ENCODE peak calls at places on chromosomes 4 and X, in four cellular contexts. One of them, this sample, is unnamed. For H3K36me3, the result is how much of the 10 kb centered on the place peaks cover.

GRCh38 chr4:185506422-185506821 is 28.9 kb downstream of the PDLIM3 start:
- DNase-seq in psoas muscle: no peak
- DNase-seq in astrocyte: no peak
- DNase-seq in left lung: no peak
- DNase-seq in this sample: no peak

GRCh38 chr4:183721207-183722081 is 62.4 kb downstream of the TRAPPC11 start:
- DNase-seq in psoas muscle: peak
- DNase-seq in astrocyte: peak
- DNase-seq in left lung: peak
- DNase-seq in this sample: no peak

GRCh38 chr4:151644625-151645024 is 116.2 kb downstream of the GATB start:
- DNase-seq in psoas muscle: no peak
- DNase-seq in left lung: no peak
- DNase-seq in astrocyte: no peak
- DNase-seq in this sample: peak

GRCh38 chrX:123917069-123917468 is 44.4 kb upstream of the STAG2 start:
- DNase-seq in left lung: no peak
- DNase-seq in astrocyte: no peak
- DNase-seq in psoas muscle: no peak
- DNase-seq in this sample: no peak

GRCh38 chr4:146647615-146648383 is 9.1 kb downstream of the POU4F2 start:
- DNase-seq in astrocyte: no peak
- DNase-seq in left lung: peak
- DNase-seq in psoas muscle: no peak
- DNase-seq in this sample: no peak

GRCh38 chrX:20260885-20261284 is 5.8 kb downstream of the RPS6KA3 start:
- DNase-seq in astrocyte: no peak
- DNase-seq in psoas muscle: no peak
- DNase-seq in left lung: no peak
- DNase-seq in this sample: no peak

GRCh38 chr4:85756938-85757337 is 282.0 kb downstream of the ARHGAP24 start:
- DNase-seq in psoas muscle: no peak
- DNase-seq in astrocyte: no peak
- DNase-seq in left lung: no peak
- DNase-seq in this sample: no peak

GRCh38 chrX:37755073-37755472 is 24.8 kb upstream of the CYBB start:
- DNase-seq in astrocyte: no peak
- DNase-seq in psoas muscle: no peak
- DNase-seq in left lung: no peak
- DNase-seq in this sample: no peak

GRCh38 chr4:103786014-103786413 is 66.2 kb upstream of the TACR3 start:
- DNase-seq in left lung: no peak
- DNase-seq in psoas muscle: no peak
- DNase-seq in astrocyte: peak
- DNase-seq in this sample: peak

GRCh38 chrX:24479924-24480722 is 15.0 kb downstream of the PDK3 start:
- DNase-seq in psoas muscle: no peak
- DNase-seq in left lung: no peak
- DNase-seq in astrocyte: no peak
- DNase-seq in this sample: no peak

GRCh38 chrX:20016618-20016945 is 25.7 kb upstream of the BCLAF3 start:
- DNase-seq in astrocyte: no peak
- DNase-seq in psoas muscle: no peak
- DNase-seq in left lung: no peak
- DNase-seq in this sample: no peak

GRCh38 chr4:5797866-5798265 is 86.9 kb downstream of the EVC start:
- DNase-seq in left lung: no peak
- DNase-seq in psoas muscle: no peak
- DNase-seq in astrocyte: no peak
- DNase-seq in this sample: no peak

GRCh38 chrX:136148391-136148790 is 1.1 kb downstream of the FHL1 start:
- DNase-seq in psoas muscle: no peak
- DNase-seq in left lung: no peak
- DNase-seq in astrocyte: no peak
- DNase-seq in this sample: no peak

GRCh38 chr4:37531156-37531555 is 155.0 kb downstream of the RELL1 start:
- DNase-seq in astrocyte: no peak
- DNase-seq in psoas muscle: no peak
- DNase-seq in left lung: no peak
- DNase-seq in this sample: no peak

GRCh38 chr4:120858776-120859175 is 63.8 kb downstream of the PRDM5 start:
- DNase-seq in astrocyte: no peak
- DNase-seq in psoas muscle: no peak
- DNase-seq in left lung: no peak
- DNase-seq in this sample: no peak

GRCh38 chrX:35842657-35843056 is 44.5 kb downstream of the MAGEB16 start:
- DNase-seq in psoas muscle: no peak
- DNase-seq in astrocyte: no peak
- DNase-seq in left lung: no peak
- DNase-seq in this sample: no peak

GRCh38 chr4:144894525-144894924 is 203.5 kb downstream of the ANAPC10 start:
- DNase-seq in psoas muscle: peak
- DNase-seq in astrocyte: peak
- DNase-seq in left lung: no peak
- DNase-seq in this sample: peak

GRCh38 chr4:155978810-155979209 is 25.1 kb upstream of the CTSO start:
- DNase-seq in astrocyte: no peak
- DNase-seq in left lung: no peak
- DNase-seq in psoas muscle: no peak
- DNase-seq in this sample: no peak

GRCh38 chr4:147791870-147792269 is 60.0 kb downstream of the ARHGAP10 start:
- DNase-seq in left lung: no peak
- DNase-seq in astrocyte: no peak
- DNase-seq in psoas muscle: no peak
- DNase-seq in this sample: no peak

GRCh38 chr4:10093801-10094552 is 22.6 kb downstream of the WDR1 start:
- DNase-seq in left lung: peak
- DNase-seq in psoas muscle: peak
- DNase-seq in astrocyte: peak
- DNase-seq in this sample: no peak

GRCh38 chr4:54635329-54635728 is 22.4 kb upstream of the KIT start:
- DNase-seq in left lung: no peak
- DNase-seq in psoas muscle: no peak
- DNase-seq in astrocyte: no peak
- DNase-seq in this sample: no peak

GRCh38 chr4:152102184-152103000 is 341.6 kb upstream of the GATB start:
- DNase-seq in astrocyte: peak
- DNase-seq in psoas muscle: no peak
- DNase-seq in left lung: no peak
- DNase-seq in this sample: no peak

GRCh38 chrX:116281106-116281505 is 110.6 kb downstream of the AGTR2 start:
- DNase-seq in psoas muscle: no peak
- DNase-seq in astrocyte: no peak
- DNase-seq in left lung: no peak
- DNase-seq in this sample: no peak

GRCh38 chr4:7813674-7814073 is 126.0 kb downstream of the AFAP1 start:
- DNase-seq in left lung: no peak
- DNase-seq in astrocyte: peak
- DNase-seq in psoas muscle: no peak
- DNase-seq in this sample: no peak

GRCh38 chr4:94334962-94335361 is 7.7 kb downstream of the HPGDS start:
- DNase-seq in left lung: no peak
- DNase-seq in astrocyte: no peak
- DNase-seq in psoas muscle: no peak
- DNase-seq in this sample: no peak

GRCh38 chrX:10620121-10620699 is at the start of gene MID1:
- DNase-seq in left lung: peak
- DNase-seq in psoas muscle: peak
- DNase-seq in astrocyte: peak
- DNase-seq in this sample: peak

GRCh38 chr4:7399433-7400234 is 35.1 kb downstream of the PSAPL1 start:
- DNase-seq in psoas muscle: no peak
- DNase-seq in left lung: no peak
- DNase-seq in astrocyte: no peak
- DNase-seq in this sample: no peak

GRCh38 chr4:53908661-53909078 is 155.7 kb downstream of the CHIC2 start:
- DNase-seq in left lung: no peak
- DNase-seq in psoas muscle: no peak
- DNase-seq in astrocyte: peak
- DNase-seq in this sample: peak

GRCh38 chr4:89316931-89317366 is 9.3 kb upstream of the GPRIN3 start:
- DNase-seq in left lung: no peak
- DNase-seq in psoas muscle: no peak
- DNase-seq in astrocyte: peak
- DNase-seq in this sample: no peak

GRCh38 chrX:21131786-21132185 is 242.4 kb upstream of the CNKSR2 start:
- DNase-seq in astrocyte: peak
- DNase-seq in left lung: no peak
- DNase-seq in psoas muscle: no peak
- DNase-seq in this sample: no peak

GRCh38 chr4:138861130-138861529 is 154.5 kb upstream of the NOCT start:
- DNase-seq in left lung: no peak
- DNase-seq in psoas muscle: no peak
- DNase-seq in astrocyte: peak
- DNase-seq in this sample: no peak

GRCh38 chr4:140237616-140238352 is 83.8 kb upstream of the MAML3 start:
- DNase-seq in left lung: peak
- DNase-seq in astrocyte: peak
- DNase-seq in psoas muscle: peak
- DNase-seq in this sample: peak

GRCh38 chr4:114265342-114265741 is 285.9 kb upstream of the ARSJ start:
- DNase-seq in psoas muscle: no peak
- DNase-seq in astrocyte: no peak
- DNase-seq in left lung: no peak
- DNase-seq in this sample: no peak

GRCh38 chr4:114267976-114268375 is 288.5 kb upstream of the ARSJ start:
- DNase-seq in left lung: no peak
- DNase-seq in astrocyte: no peak
- DNase-seq in psoas muscle: no peak
- DNase-seq in this sample: no peak

GRCh38 chr4:114272226-114272625 is 292.8 kb upstream of the ARSJ start:
- DNase-seq in left lung: no peak
- DNase-seq in astrocyte: peak
- DNase-seq in psoas muscle: no peak
- DNase-seq in this sample: no peak

GRCh38 chr4:114273246-114273645 is 293.8 kb upstream of the ARSJ start:
- DNase-seq in astrocyte: no peak
- DNase-seq in psoas muscle: no peak
- DNase-seq in left lung: no peak
- DNase-seq in this sample: no peak

GRCh38 chr4:114271031-114271430 is 291.6 kb upstream of the ARSJ start:
- DNase-seq in left lung: no peak
- DNase-seq in astrocyte: no peak
- DNase-seq in psoas muscle: no peak
- DNase-seq in this sample: no peak
- H3K27ac ChIP-seq in left lung: no peak
- H3K27ac ChIP-seq in astrocyte: peak
- H3K27ac ChIP-seq in psoas muscle: no peak
- H3K27ac ChIP-seq in this sample: no peak

DNA sequence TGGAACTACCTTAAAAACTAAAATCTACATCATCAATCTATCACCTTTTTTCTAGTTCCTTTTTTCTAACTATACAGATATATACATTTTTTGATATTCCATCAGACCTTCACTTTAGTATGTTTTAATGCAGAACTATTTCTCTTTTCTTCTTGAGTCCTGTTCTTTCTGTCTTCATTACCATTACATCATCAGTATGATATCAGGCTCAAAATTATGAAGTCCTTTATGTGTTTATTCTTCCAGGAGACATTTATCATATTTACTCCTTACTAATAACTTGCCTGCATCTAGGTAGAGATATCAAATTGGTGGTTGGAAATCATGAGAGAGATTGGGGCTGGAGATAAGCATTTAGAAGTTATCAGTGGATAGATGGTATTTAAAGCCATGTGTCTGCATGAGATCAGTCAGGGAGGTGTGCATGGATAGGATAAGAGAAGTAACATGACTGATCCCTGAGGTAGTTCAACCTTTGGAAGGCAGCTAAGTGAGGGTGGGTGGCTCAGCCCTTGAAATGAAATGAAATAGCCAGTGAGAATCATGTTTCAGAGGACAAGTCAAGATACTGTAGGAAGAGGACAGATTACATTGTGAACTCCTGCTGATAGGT is 43.1 kb downstream of the MRPL1 start:
- DNase-seq in psoas muscle: no peak
- DNase-seq in astrocyte: no peak
- DNase-seq in left lung: no peak
- DNase-seq in this sample: no peak
- H3K36me3 ChIP-seq in psoas muscle: under half
- H3K36me3 ChIP-seq in astrocyte: under half
- H3K36me3 ChIP-seq in left lung: under half
- H3K36me3 ChIP-seq in this sample: under half

GRCh38 chr4:80070880-80071620 is 2.0 kb downstream of the ANTXR2 start:
- DNase-seq in astrocyte: peak
- DNase-seq in psoas muscle: no peak
- DNase-seq in left lung: no peak
- DNase-seq in this sample: no peak
- H3K27ac ChIP-seq in astrocyte: peak
- H3K27ac ChIP-seq in psoas muscle: no peak
- H3K27ac ChIP-seq in left lung: peak
- H3K27ac ChIP-seq in this sample: no peak

GRCh38 chr4:108361886-108362285 is 193.2 kb upstream of the LEF1 start:
- DNase-seq in psoas muscle: no peak
- DNase-seq in left lung: no peak
- DNase-seq in astrocyte: peak
- DNase-seq in this sample: no peak
- H3K36me3 ChIP-seq in psoas muscle: under half
- H3K36me3 ChIP-seq in left lung: under half
- H3K36me3 ChIP-seq in astrocyte: under half
- H3K36me3 ChIP-seq in this sample: under half

GRCh38 chr4:159175989-159176375 is 73.1 kb downstream of the RAPGEF2 start:
- DNase-seq in astrocyte: no peak
- DNase-seq in left lung: no peak
- DNase-seq in psoas muscle: no peak
- DNase-seq in this sample: no peak
- H3K27ac ChIP-seq in astrocyte: peak
- H3K27ac ChIP-seq in left lung: peak
- H3K27ac ChIP-seq in psoas muscle: no peak
- H3K27ac ChIP-seq in this sample: no peak

DNA sequence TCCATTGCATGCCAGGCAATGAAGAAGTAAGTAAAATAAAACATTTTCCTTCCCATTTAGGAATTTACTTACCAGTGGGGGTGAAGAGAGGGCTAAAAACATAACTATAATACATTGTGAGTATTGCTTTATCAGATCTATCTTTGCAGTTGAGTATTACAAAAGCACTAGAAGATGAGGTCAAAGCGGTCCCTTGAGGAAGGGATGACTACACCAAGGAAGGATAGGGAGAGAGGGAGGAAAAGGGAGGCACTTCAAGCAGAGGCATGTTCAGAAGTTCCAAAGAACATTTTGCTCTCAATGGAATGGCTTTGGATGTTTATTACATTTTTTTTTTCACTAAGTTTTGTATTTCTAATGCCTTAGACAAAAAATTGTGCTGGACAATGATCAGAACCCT is 127.8 kb downstream of the TET2 start:
- DNase-seq in psoas muscle: no peak
- DNase-seq in left lung: no peak
- DNase-seq in astrocyte: no peak
- DNase-seq in this sample: no peak
- H3K36me3 ChIP-seq in psoas muscle: under half
- H3K36me3 ChIP-seq in left lung: under half
- H3K36me3 ChIP-seq in astrocyte: under half
- H3K36me3 ChIP-seq in this sample: half or more

This sample was measured in SJCRH30.